ENCODE peak calls at places on chromosomes 12 and 14, in four cellular contexts. V is aorta, O is adipocyte, M is prostate gland. U is an unnamed sample. For H3K36me3, the result is how much of the 10 kb centered on the place peaks cover.

GRCh38 chr12:131061041-131061806 is 107.5 kb downstream of the ADGRD1 start:
- DNase-seq in O (no peak), M (no peak), V (peak), U (no peak)

GRCh38 chr14:93960108-93960475 is 16.3 kb downstream of the ASB2 start:
- DNase-seq in O (no peak), V (no peak), M (no peak), U (no peak)

GRCh38 chr14:93100098-93100497 is 15.6 kb downstream of the ITPK1 start:
- DNase-seq in O (no peak), M (no peak), V (no peak), U (no peak)

GRCh38 chr14:49634547-49635334 is at the start of gene DNAAF2:
- DNase-seq in V (peak), M (peak), O (peak), U (no peak)

GRCh38 chr12:47854531-47854930 is 34.8 kb upstream of the HDAC7 start:
- DNase-seq in O (no peak), V (no peak), M (no peak), U (no peak)

GRCh38 chr12:103840399-103840880 is 594 bp downstream of the NT5DC3 start:
- DNase-seq in V (peak), M (no peak), O (peak), U (no peak)

GRCh38 chr12:48039151-48039550 is 34.9 kb upstream of the COL2A1 start:
- DNase-seq in M (no peak), O (no peak), V (no peak), U (no peak)

GRCh38 chr14:80387563-80387981 is 176.3 kb upstream of the DIO2 start:
- DNase-seq in O (no peak), V (no peak), M (no peak), U (no peak)

GRCh38 chr12:102950950-102951490 is 6.5 kb upstream of the ASCL1 start:
- DNase-seq in M (no peak), O (no peak), V (no peak), U (no peak)

GRCh38 chr12:52655251-52655650 is 3.2 kb upstream of the KRT2 start:
- DNase-seq in M (no peak), V (no peak), O (no peak), U (no peak)

GRCh38 chr14:25259470-25259869 is 209.5 kb upstream of the STXBP6 start:
- DNase-seq in M (no peak), O (no peak), V (no peak), U (no peak)

GRCh38 chr14:23307687-23308644 is 1.3 kb downstream of the BCL2L2 start:
- DNase-seq in O (no peak), V (no peak), M (no peak), U (no peak)

GRCh38 chr14:63770187-63770807 is 42.4 kb upstream of the SGPP1 start:
- DNase-seq in V (no peak), M (peak), O (peak), U (no peak)

GRCh38 chr12:7060353-7060954 is at the start of gene C1S:
- DNase-seq in O (peak), M (peak), V (peak), U (peak)

GRCh38 chr12:80165741-80166140 is 66.4 kb downstream of the OTOGL start:
- DNase-seq in M (no peak), O (no peak), V (no peak), U (no peak)

GRCh38 chr12:46858368-46858767 is 32.6 kb upstream of the SLC38A4 start:
- DNase-seq in V (no peak), O (no peak), M (no peak), U (no peak)

GRCh38 chr14:99612065-99612736 is 8.2 kb upstream of the CCDC85C start:
- DNase-seq in V (no peak), O (no peak), M (no peak), U (no peak)

GRCh38 chr14:36931796-36932195 is 240.6 kb downstream of the SLC25A21 start:
- DNase-seq in M (no peak), O (peak), V (no peak), U (no peak)

GRCh38 chr14:103118019-103118662 is 5.1 kb upstream of the TNFAIP2 start:
- DNase-seq in O (no peak), V (no peak), M (no peak), U (no peak)

DNA sequence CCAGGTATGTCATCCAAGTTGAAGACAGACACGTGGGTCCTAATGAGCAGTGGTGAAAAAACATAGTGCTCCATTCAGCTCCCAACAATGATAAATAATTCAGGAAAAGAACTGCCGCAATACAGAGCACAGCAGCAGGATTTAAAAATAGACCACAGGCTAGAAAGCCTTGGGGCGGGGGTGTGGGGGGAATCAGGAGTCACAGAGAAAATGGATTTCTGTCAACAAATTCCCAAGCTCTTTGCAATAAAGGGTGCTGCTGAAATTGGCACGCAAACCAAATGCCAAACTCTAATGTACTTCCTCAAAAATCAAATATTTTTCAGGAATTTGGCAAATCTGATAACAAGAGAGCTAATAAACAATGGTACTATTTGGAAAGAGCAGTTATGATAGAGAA is 58.6 kb downstream of the R3HDM2 start:
- DNase-seq in V (no peak), M (no peak), O (no peak), U (no peak)
- H3K36me3 ChIP-seq in V (under half), M (under half), O (under half), U (under half)

DNA sequence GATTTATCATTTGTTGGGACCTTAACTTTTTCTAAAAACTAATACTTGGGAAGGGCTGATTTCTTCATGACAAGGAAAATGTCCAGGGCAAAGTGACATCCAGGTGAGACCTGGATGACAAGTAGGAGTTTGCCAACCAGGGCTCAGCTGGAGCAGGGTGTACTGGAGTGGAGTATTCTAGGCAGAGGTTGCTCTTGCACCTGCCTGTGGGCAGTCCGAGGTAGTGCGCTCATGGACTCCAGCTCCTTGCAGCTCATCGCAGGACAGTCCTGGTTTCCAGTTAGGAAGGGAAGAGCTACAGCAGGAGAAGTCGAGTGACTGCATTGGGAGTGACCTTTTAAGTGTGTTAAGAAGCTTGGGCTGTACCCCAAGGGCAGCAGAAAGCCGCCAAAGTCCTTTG is 175.9 kb downstream of the PELI2 start:
- DNase-seq in M (no peak), O (no peak), V (no peak), U (no peak)
- H3K36me3 ChIP-seq in M (under half), O (under half), V (under half), U (under half)

DNA sequence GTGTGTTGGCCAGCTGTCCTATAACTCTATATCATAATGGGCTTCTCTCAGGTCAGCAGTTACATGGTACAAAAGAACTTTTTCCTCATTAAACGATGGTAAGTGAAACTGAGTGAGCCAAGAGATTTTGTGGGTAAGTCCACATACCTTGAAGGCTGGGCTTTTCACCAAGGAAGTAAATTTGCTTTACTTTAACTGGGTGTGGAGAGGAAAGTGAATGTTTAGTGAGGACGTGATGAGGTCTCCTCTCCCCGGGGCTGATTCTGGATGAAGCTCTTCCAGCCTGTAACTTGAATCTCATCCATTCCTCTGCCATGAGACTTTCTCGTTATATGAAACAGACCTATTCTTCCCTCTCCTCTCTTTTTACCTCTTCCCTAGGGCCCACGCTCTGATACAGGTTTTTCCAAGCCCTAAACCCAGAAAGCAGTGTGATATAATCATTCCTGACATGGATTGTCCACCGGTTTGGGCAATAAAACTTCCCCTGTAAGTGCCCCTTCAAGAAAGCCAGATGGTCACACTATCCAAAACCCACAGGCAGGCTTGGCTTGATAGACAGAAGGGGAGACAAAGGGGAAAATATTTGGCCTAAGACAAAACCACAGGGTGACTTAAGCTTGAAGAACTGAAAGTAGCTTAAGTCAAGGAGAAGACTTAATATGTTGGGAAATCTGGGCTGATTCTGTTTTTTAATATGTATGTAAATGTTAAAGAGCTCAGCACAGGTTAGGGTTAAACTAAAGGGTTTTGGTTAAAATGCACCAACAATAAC is 50.3 kb downstream of the CIT start:
- DNase-seq in O (peak), V (no peak), M (no peak), U (no peak)
- H3K36me3 ChIP-seq in O (under half), V (under half), M (under half), U (under half)

GRCh38 chr14:105215602-105216001 is 32.7 kb upstream of the BTBD6 start:
- DNase-seq in V (no peak), M (no peak), O (no peak), U (no peak)

GRCh38 chr14:105217764-105218163 is 30.6 kb upstream of the BTBD6 start:
- DNase-seq in V (no peak), M (no peak), O (no peak), U (no peak)

GRCh38 chr14:105218611-105219010 is 29.7 kb upstream of the BTBD6 start:
- DNase-seq in M (no peak), V (no peak), O (no peak), U (no peak)

GRCh38 chr14:105214324-105214915 is 33.3 kb upstream of the NUDT14 start:
- DNase-seq in V (no peak), O (no peak), M (no peak), U (no peak)

GRCh38 chr14:105216490-105217247 is 31.7 kb upstream of the BTBD6 start:
- DNase-seq in M (no peak), V (no peak), O (no peak), U (no peak)
- H3K36me3 ChIP-seq in M (under half), V (under half), O (under half), U (under half)

U was measured in kidney epithelial cell.